ENCODE peak calls at places on chromosomes 16 and 17, in six cellular contexts. Q is adipocyte, K is HEK293T, W is HTR-8/SVneo, X is fibroblast of the aortic adventitia, E is SK-N-DZ. Y is an unnamed sample.

GRCh38 chr16:31363721-31364120 is 8.7 kb downstream of the ITGAX start:
- DNase-seq in Q (no peak), K (no peak), W (no peak), X (no peak), E (no peak), Y (no peak)

GRCh38 chr16:58236231-58236690 is 38.4 kb upstream of the CSNK2A2 start:
- DNase-seq in Q (peak), K (peak), W (peak), X (peak), E (peak), Y (peak)

GRCh38 chr17:56292628-56293027 is 139.4 kb downstream of the ANKFN1 start:
- DNase-seq in Q (no peak), K (no peak), W (no peak), X (no peak), E (no peak), Y (no peak)

GRCh38 chr17:65433592-65433991 is 127.9 kb downstream of the AXIN2 start:
- DNase-seq in Q (no peak), K (no peak), W (no peak), X (no peak), E (no peak), Y (no peak)

GRCh38 chr17:72812823-72813222 is 279.7 kb downstream of the SLC39A11 start:
- DNase-seq in Q (no peak), K (no peak), W (peak), X (peak), E (no peak), Y (no peak)

GRCh38 chr16:83110221-83110768 is 483.5 kb downstream of the CDH13 start:
- DNase-seq in Q (no peak), K (no peak), W (no peak), X (no peak), E (no peak), Y (no peak)

GRCh38 chr16:50671644-50672260 is 9.4 kb downstream of the SNX20 start:
- DNase-seq in Q (peak), K (peak), W (no peak), X (peak), E (no peak), Y (peak)

GRCh38 chr16:6861136-6861535 is 471.5 kb upstream of the RBFOX1 start:
- DNase-seq in Q (no peak), K (no peak), W (no peak), X (no peak), E (no peak), Y (no peak)

GRCh38 chr16:85067431-85067830 is 39.8 kb downstream of the KIAA0513 start:
- DNase-seq in Q (no peak), K (no peak), W (no peak), X (no peak), E (no peak), Y (no peak)

Y was measured in HuH-7.5.